ENCODE peak calls at places on chromosomes 13 and 19, in five cellular contexts. J is H1, B is IMR-90, C is mesenchymal stem cell, D is neuronal stem cell. H is an unnamed sample.

GRCh38 chr19:15432018-15432494 is 13.3 kb upstream of the AKAP8L start:
- DNase-seq in J (no peak), B (no peak), C (no peak), D (no peak), H (no peak)

GRCh38 chr19:13104848-13105646 is 2.4 kb upstream of the LYL1 start:
- DNase-seq in J (no peak), B (no peak), C (no peak), D (no peak), H (no peak)

GRCh38 chr13:33799950-33800592 is 17.9 kb upstream of the RFC3 start:
- DNase-seq in J (no peak), B (peak), C (peak), D (no peak), H (peak)

GRCh38 chr19:50549059-50549926 is 18.9 kb downstream of the LRRC4B start:
- DNase-seq in J (no peak), B (no peak), C (no peak), D (no peak), H (no peak)

GRCh38 chr19:7725791-7726190 is 6.1 kb downstream of the CLEC4G start:
- DNase-seq in J (no peak), B (no peak), C (no peak), D (no peak), H (no peak)

GRCh38 chr13:99657848-99658265 is 156.6 kb downstream of the TM9SF2 start:
- DNase-seq in J (no peak), B (no peak), C (peak), D (no peak), H (peak)

GRCh38 chr19:14167013-14167593 is 30.7 kb upstream of the ASF1B start:
- DNase-seq in J (no peak), B (no peak), C (no peak), D (no peak), H (no peak)

GRCh38 chr19:16207490-16208025 is 9.8 kb downstream of the AP1M1 start:
- DNase-seq in J (no peak), B (no peak), C (no peak), D (no peak), H (no peak)

DNA sequence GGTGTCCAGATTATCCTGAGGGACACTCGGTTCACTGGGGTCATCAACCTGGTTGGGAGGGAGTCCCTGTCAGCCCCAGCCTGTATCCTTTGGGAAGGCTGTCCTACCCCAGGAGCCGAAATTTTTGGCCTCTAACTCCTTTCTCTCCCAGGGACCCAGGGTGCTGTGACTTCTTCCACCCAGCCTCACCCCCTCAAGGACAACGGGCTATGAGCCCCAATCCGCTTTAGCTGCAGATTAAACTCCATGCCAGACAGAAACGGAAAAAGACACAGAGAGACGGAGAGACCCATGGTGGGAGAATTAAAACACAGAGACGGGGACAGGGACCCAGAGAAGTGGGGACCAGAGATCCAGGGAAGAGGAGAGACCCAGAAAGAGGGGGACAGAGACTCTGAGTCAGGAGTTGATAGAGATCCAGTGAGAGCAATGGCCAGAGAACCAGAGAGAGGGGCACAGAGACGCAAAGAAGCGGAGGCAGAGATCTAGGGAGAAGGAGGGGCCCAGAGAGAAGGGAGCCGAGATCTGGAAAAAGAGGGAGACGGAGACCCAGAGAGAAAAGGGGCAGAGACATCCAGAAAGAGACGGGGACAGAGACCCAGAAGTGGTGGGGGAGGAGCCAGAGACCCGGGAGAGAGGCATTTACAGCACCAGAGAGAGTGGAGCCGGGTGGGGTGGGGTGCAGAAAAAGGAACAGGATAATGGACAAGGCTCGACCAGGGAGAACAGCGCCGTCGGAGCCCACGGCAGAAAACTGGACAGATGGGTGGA is 703 bp downstream of the SLC17A7 start:
- DNase-seq in J (no peak), B (no peak), C (no peak), D (no peak), H (no peak)
- H3K4me3 ChIP-seq in J (peak), B (no peak), C (no peak), D (peak), H (no peak)

GRCh38 chr19:2546128-2547032 is 70.5 kb downstream of the GADD45B start:
- DNase-seq in J (no peak), B (no peak), C (peak), D (peak), H (peak)
- H2BK15ac ChIP-seq in J (peak), B (peak), C (peak), D (peak), H (no peak)

GRCh38 chr13:39601636-39602035 is 1.4 kb downstream of the LHFPL6 start:
- DNase-seq in J (no peak), B (no peak), C (no peak), D (no peak), H (no peak)
- H3K4me3 ChIP-seq in J (peak), B (peak), C (peak), D (no peak), H (no peak)

DNA sequence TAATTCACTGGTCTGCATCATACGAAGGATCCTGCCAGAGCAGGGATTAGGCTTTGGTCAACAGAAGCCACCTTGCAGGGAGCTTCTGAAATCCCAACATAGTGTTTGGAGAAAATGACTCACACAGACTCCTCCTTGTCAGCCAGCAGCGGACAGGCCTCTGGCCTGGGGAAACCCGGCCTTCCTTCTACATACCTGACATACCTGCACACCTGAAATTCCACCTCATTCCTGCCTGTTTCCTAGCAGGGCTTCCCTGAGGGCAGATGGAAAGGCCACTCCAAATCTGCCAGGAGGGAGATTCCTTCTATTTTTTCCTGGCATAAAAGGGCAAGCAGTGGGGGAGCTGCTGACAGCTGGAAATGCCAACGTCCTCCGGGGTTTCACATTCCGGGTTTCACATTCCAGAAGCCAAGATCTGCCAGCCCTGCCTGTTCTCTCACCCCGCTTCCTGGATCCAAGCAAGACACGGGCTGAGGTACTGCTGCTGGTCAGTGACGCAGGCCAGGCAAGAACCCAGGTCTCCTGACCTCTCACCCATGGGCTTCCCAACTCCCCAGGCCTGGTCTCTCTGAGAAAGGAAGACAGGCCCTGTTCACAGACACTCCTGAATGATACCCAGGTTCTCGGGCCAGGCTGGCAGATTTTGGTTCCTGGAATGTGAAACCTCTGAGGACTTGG is 18.2 kb upstream of the IGFL1 start:
- DNase-seq in J (peak), B (no peak), C (peak), D (no peak), H (peak)
- H2BK15ac ChIP-seq in J (no peak), B (no peak), C (no peak), D (peak), H (no peak)

GRCh38 chr19:43505941-43506340 is 1.4 kb upstream of the PHLDB3 start:
- DNase-seq in J (no peak), B (no peak), C (no peak), D (no peak), H (no peak)

GRCh38 chr19:43506629-43507028 is 2.1 kb upstream of the PHLDB3 start:
- DNase-seq in J (no peak), B (no peak), C (no peak), D (no peak), H (no peak)

GRCh38 chr19:43504426-43505185 is at the start of gene PHLDB3:
- DNase-seq in J (no peak), B (peak), C (no peak), D (no peak), H (peak)

GRCh38 chr19:43503501-43504425 is 783 bp downstream of the PHLDB3 start:
- DNase-seq in J (peak), B (peak), C (peak), D (peak), H (peak)

DNA sequence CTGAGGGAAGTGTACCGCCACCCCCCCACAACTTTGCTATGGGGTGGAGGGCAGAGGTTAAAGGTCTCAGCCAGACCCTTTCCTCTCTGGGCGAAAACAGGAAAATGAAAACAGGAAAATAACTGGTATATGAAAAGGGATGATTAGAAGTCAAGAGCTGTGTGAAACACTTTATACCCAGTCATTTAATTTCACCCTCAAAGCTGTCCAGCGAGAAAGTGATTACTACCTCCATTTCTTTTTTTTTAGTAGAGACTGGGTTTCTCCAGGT is 575 bp upstream of the PHLDB3 start:
- DNase-seq in J (no peak), B (no peak), C (no peak), D (no peak), H (no peak)
- H3K4me3 ChIP-seq in J (peak), B (no peak), C (peak), D (no peak), H (no peak)

GRCh38 chr19:55369651-55370304 is 485 bp downstream of the IL11 start:
- DNase-seq in J (no peak), B (peak), C (peak), D (peak), H (peak)

GRCh38 chr19:55373318-55373992 is 3.2 kb upstream of the TMEM190 start:
- DNase-seq in J (no peak), B (no peak), C (no peak), D (no peak), H (no peak)

GRCh38 chr19:55373993-55374757 is 2.5 kb upstream of the TMEM190 start:
- DNase-seq in J (no peak), B (peak), C (peak), D (no peak), H (peak)

GRCh38 chr19:55370305-55370988 is at the start of gene IL11:
- DNase-seq in J (no peak), B (peak), C (peak), D (no peak), H (peak)

DNA sequence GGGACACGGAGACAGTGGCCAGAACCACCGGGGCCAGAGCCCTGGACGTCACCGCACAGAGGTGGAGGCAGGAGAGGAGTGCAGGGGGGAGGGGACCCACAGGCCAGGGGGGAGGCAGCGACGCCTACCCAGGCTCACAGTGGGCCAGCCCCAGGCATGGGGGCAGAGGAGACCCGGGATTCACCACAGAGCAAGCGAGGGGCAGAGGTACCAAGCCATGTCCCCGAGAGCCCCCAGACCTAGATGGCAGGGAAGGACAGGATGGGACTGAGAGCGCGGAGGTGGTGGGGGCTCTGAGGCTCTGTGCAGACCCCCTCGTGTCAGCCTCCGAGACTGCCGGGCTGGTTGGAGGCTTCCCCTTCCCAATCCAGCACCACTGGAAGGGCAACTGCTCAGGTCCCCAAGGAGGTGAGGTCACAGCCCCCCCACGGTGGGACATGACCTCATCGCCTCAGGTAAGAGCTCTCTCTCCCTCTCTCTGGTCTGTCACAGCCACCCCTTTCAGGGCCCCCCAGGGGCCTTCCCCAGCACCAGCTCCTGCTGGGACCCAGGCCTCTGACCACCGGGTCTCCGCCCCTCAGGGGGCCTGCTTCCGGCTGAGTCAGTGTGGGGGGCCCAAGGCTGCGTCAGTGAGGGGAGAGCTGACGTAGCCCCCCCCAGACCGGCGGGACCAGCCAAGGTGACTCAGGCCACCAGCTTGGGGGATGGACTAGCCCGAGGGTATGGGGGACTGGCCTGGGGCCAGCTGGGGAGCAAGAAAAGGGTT is 2.2 kb upstream of the IL11 start:
- DNase-seq in J (no peak), B (peak), C (peak), D (no peak), H (peak)
- H2BK15ac ChIP-seq in J (no peak), B (peak), C (peak), D (peak), H (no peak)

GRCh38 chr13:106859505-106859904 is 291.6 kb upstream of the ARGLU1 start:
- DNase-seq in J (no peak), B (no peak), C (no peak), D (no peak), H (peak)
- H3K4me3 ChIP-seq in J (peak), B (no peak), C (no peak), D (no peak), H (no peak)

GRCh38 chr13:98039964-98040363 is 86.5 kb downstream of the IPO5 start:
- DNase-seq in J (no peak), B (no peak), C (no peak), D (no peak), H (no peak)
- H2BK15ac ChIP-seq in J (no peak), B (no peak), C (peak), D (no peak), H (no peak)

DNA sequence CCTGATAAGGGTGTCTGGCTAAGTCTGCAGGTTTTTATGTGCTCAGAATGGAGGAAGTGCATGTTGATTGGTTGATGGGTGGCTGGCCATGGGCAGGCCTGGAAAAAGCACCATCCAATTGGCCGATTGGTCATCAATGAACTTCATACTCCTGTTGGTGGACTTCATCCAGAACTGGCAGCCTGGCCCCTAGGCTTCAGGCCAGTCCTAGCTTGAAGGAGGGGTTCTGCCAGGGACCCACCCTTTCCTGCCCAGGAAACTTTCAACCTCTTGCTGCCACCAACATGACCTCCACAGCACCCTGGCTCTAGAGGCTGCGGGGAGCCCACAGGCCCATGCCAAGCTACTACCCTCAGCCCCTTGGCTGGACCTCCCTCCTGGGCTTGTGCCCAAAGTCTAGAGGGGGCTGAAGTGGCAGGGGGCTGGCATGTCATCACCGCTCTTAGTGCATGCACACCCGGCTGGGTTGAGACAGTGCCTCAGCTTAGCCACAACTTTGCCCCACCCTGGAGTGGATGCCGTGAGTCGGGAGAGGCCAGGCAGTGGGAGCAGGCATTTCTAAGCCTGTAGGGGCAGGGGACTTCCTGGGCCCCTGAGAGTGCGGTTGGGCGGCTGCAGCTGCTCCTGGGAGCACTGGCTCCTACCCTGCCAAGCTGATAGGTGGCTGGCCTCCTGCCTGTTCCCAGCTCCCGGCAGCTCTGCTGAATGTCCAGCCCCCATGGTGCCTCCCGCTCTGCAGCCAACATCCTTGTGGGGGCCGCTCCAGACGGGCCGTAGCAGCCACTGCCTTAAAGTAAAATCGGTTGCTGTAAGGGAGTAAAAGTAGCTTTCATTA is 13.2 kb downstream of the DNAJC15 start:
- DNase-seq in J (no peak), B (no peak), C (no peak), D (no peak), H (peak)
- H3K4me3 ChIP-seq in J (no peak), B (no peak), C (no peak), D (no peak), H (no peak)